ENCODE peak calls at places on chromosomes 2 and 18, in nine cellular contexts. A is pancreas, D is upper lobe of right lung, N is thoracic aorta, F is BE2C, E is H1, J is SK-N-SH, X is K562, M is colonic mucosa. V is an unnamed sample.
A peak's percentile ranks its signal among the peaks of the same experiment; 100 is the strongest.

GRCh38 chr2:75071766-75072165 is 113.3 kb downstream of the POLE4 start:
- DNase-seq in A (no peak), N (no peak), F (no peak), M (no peak), D (no peak), J (peak; percentile 24), E (no peak), X (no peak), V (no peak)

GRCh38 chr18:76149728-76150127 is 345.3 kb downstream of the ZNF516 start:
- DNase-seq in E (no peak), D (no peak), M (no peak), X (no peak), N (no peak), A (no peak), J (no peak), F (no peak), V (peak; percentile 73)

GRCh38 chr2:241950878-241951331 is 81.4 kb downstream of the RTP5 start:
- DNase-seq in A (peak; percentile 64), E (peak; percentile 96), D (peak; percentile 87), F (peak; percentile 88), J (peak; percentile 94), N (no peak), X (peak; percentile 74), M (peak; percentile 80), V (peak; percentile 98)

GRCh38 chr2:155062250-155062985 is 363.9 kb downstream of the KCNJ3 start:
- DNase-seq in X (no peak), F (no peak), D (no peak), J (no peak), A (no peak), M (no peak), N (no peak), E (no peak), V (no peak)

GRCh38 chr2:238554468-238555184 is 127.9 kb downstream of the ASB1 start:
- DNase-seq in E (peak; percentile 67), X (no peak), A (no peak), F (no peak), M (no peak), N (no peak), D (no peak), J (no peak), V (peak; percentile 73)

GRCh38 chr18:22465859-22466602 is 48.3 kb upstream of the CTAGE1 start:
- DNase-seq in D (no peak), N (peak; percentile 48), X (peak; percentile 80), A (no peak), J (no peak), F (no peak), M (no peak), E (no peak), V (peak; percentile 90)

GRCh38 chr18:13271512-13271911 is 53.0 kb downstream of the LDLRAD4 start:
- DNase-seq in A (no peak), J (no peak), N (no peak), F (no peak), X (no peak), M (no peak), D (peak; percentile 41), E (no peak), V (no peak)

GRCh38 chr2:205701509-205701908 is 19.2 kb downstream of the NRP2 start:
- DNase-seq in J (no peak), A (no peak), F (no peak), X (no peak), E (no peak), M (no peak), D (no peak), N (no peak), V (no peak)

GRCh38 chr2:55763721-55764120 is 70.1 kb upstream of the PNPT1 start:
- DNase-seq in N (no peak), D (no peak), X (no peak), M (no peak), A (no peak), E (no peak), J (no peak), F (no peak), V (no peak)

GRCh38 chr2:99939135-99939534 is 203.3 kb downstream of the AFF3 start:
- DNase-seq in X (no peak), A (no peak), J (no peak), F (no peak), D (no peak), E (no peak), M (no peak), N (no peak), V (no peak)

GRCh38 chr2:38602136-38602731 is 494 bp downstream of the HNRNPLL start:
- DNase-seq in E (peak; percentile 75), X (no peak), A (peak; percentile 27), D (peak; percentile 71), M (peak; percentile 48), F (peak; percentile 44), J (peak; percentile 77), N (no peak), V (no peak)

GRCh38 chr18:31555971-31556747 is 35.5 kb upstream of the TTR start:
- DNase-seq in N (no peak), M (peak; percentile 56), F (peak; percentile 13), E (no peak), X (peak; percentile 60), A (peak; percentile 29), D (no peak), J (peak; percentile 44), V (no peak)

GRCh38 chr2:65749549-65749948 is 317.1 kb upstream of the SPRED2 start:
- DNase-seq in F (no peak), E (no peak), M (no peak), A (no peak), X (no peak), N (no peak), D (no peak), J (no peak), V (peak; percentile 50)

GRCh38 chr2:190512539-190513095 is 21.9 kb downstream of the NEMP2 start:
- DNase-seq in N (no peak), E (no peak), F (no peak), J (no peak), D (no peak), A (no peak), M (no peak), X (no peak), V (no peak)

GRCh38 chr2:223642496-223642895 is 40.3 kb upstream of the SCG2 start:
- DNase-seq in A (no peak), N (no peak), D (no peak), X (no peak), J (no peak), E (no peak), M (no peak), F (no peak), V (no peak)

GRCh38 chr18:21743166-21743831 is 2.7 kb downstream of the MIB1 start:
- DNase-seq in J (no peak), E (no peak), F (no peak), X (no peak), M (no peak), A (no peak), N (no peak), D (no peak), V (no peak)

GRCh38 chr2:20880221-20880771 is 57.4 kb upstream of the LDAH start:
- DNase-seq in X (no peak), M (no peak), D (no peak), N (no peak), F (no peak), A (no peak), E (no peak), J (no peak), V (peak; percentile 38)

GRCh38 chr18:24400587-24400986 is 3.0 kb upstream of the OSBPL1A start:
- DNase-seq in F (no peak), E (no peak), D (no peak), M (no peak), A (no peak), J (no peak), N (no peak), X (no peak), V (no peak)

GRCh38 chr2:40103163-40103562 is 324.1 kb upstream of the THUMPD2 start:
- DNase-seq in M (no peak), D (no peak), J (no peak), E (no peak), X (no peak), F (no peak), A (no peak), N (no peak), V (no peak)
- H3K4me1 ChIP-seq in M (no peaks in the 10 kb centered on the region), D (no peaks in the 10 kb centered on the region), J (peaks cover 40% of the 10 kb centered on the region), E (peaks cover 3% of the 10 kb centered on the region), X (no peaks in the 10 kb centered on the region), F (peaks cover 16% of the 10 kb centered on the region), A (no peaks in the 10 kb centered on the region), N (no peaks in the 10 kb centered on the region), V (peaks cover 77% of the 10 kb centered on the region)

DNA sequence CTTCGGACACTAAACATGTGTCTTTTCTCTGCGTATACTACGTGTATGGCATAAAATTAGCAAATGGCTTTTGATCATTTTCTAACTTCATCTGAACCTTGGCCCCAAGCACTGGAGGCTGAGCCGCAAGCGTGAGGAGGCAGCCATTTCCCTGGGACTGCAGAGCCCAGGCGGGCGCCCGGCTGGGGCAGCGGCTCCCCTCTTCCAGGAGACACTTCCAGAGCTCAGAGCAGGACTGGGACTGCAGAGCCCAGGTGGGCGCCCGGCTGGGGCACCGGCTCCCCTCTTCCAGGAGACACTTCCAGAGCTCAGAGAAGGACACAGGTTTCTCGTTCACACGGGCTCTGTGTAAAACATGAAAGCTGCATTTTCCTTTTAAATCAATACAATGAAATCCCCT is 484.1 kb upstream of the SALL3 start:
- DNase-seq in D (no peak), M (no peak), N (no peak), A (no peak), F (no peak), X (no peak), J (no peak), E (no peak), V (no peak)
- H3K9me3 ChIP-seq in D (no peaks in the 10 kb centered on the region), M (no peaks in the 10 kb centered on the region), N (no peaks in the 10 kb centered on the region), A (no peaks in the 10 kb centered on the region), F (no peaks in the 10 kb centered on the region), X (no peaks in the 10 kb centered on the region), J (no peaks in the 10 kb centered on the region), E (peaks cover 7% of the 10 kb centered on the region), V (peaks cover 6% of the 10 kb centered on the region)

GRCh38 chr2:28321426-28321825 is 71.2 kb upstream of the FOSL2 start:
- DNase-seq in X (no peak), N (no peak), J (no peak), F (no peak), D (no peak), A (no peak), M (no peak), E (no peak), V (peak; percentile 87)

GRCh38 chr2:28319118-28320008 is 73.3 kb upstream of the FOSL2 start:
- DNase-seq in A (no peak), F (no peak), J (no peak), D (no peak), N (no peak), M (no peak), X (no peak), E (no peak), V (peak; percentile 83)

GRCh38 chr2:28318462-28319117 is 74.1 kb upstream of the FOSL2 start:
- DNase-seq in X (no peak), N (no peak), D (no peak), A (no peak), J (no peak), F (no peak), E (no peak), M (no peak), V (peak; percentile 13)

GRCh38 chr2:28320371-28320770 is 72.3 kb upstream of the FOSL2 start:
- DNase-seq in J (no peak), N (no peak), X (no peak), A (no peak), E (no peak), F (no peak), D (no peak), M (no peak), V (no peak)

GRCh38 chr2:28320009-28320365 is 72.7 kb upstream of the FOSL2 start:
- DNase-seq in M (no peak), D (no peak), N (no peak), E (no peak), A (no peak), X (no peak), F (no peak), J (no peak), V (no peak)
- TF ChIP-seq CTCF in M (no peak), D (no peak), N (no peak), E (no peak), A (no peak), X (no peak), F (no peak), J (no peak), V (no peak)

GRCh38 chr18:65942854-65943253 is 192.0 kb downstream of the CDH7 start:
- DNase-seq in F (no peak), E (no peak), X (no peak), D (no peak), N (no peak), A (no peak), M (no peak), J (no peak), V (no peak)
- H3K4me1 ChIP-seq in F (no peaks in the 10 kb centered on the region), E (peaks cover 6% of the 10 kb centered on the region), X (no peaks in the 10 kb centered on the region), D (no peaks in the 10 kb centered on the region), N (no peaks in the 10 kb centered on the region), A (peaks cover 4% of the 10 kb centered on the region), M (no peaks in the 10 kb centered on the region), J (peaks cover 5% of the 10 kb centered on the region), V (no peaks in the 10 kb centered on the region)

V was measured in osteoblast.